ENCODE peak calls at places on chromosomes 7 and 10, in four cellular contexts. X, W, L and T are unnamed samples.

GRCh38 chr7:47461161-47461560 is 120.8 kb downstream of the TNS3 start:
- DNase-seq in X (peak), W (no peak), L (no peak), T (peak)

GRCh38 chr7:103824251-103824650 is 165.2 kb downstream of the RELN start:
- DNase-seq in X (no peak), W (no peak), L (no peak), T (no peak)

GRCh38 chr7:51477819-51478218 is 161.2 kb upstream of the COBL start:
- DNase-seq in X (no peak), W (no peak), L (no peak), T (no peak)

GRCh38 chr7:108454317-108454673 is 1.9 kb downstream of the NRCAM start:
- DNase-seq in X (no peak), W (no peak), L (no peak), T (no peak)

GRCh38 chr7:101232141-101232821 is 5.3 kb downstream of the CLDN15 start:
- DNase-seq in X (no peak), W (no peak), L (no peak), T (no peak)

GRCh38 chr10:133258066-133258817 is 18.4 kb downstream of the ADAM8 start:
- DNase-seq in X (no peak), W (no peak), L (peak), T (no peak)

GRCh38 chr10:112907893-112908292 is 42.2 kb upstream of the TCF7L2 start:
- DNase-seq in X (no peak), W (no peak), L (no peak), T (no peak)

GRCh38 chr7:151623766-151624165 is 104.1 kb upstream of the RHEB start:
- DNase-seq in X (no peak), W (no peak), L (no peak), T (no peak)

GRCh38 chr7:6221340-6222319 is 50.8 kb downstream of the CYTH3 start:
- DNase-seq in X (no peak), W (no peak), L (peak), T (no peak)

GRCh38 chr7:101687081-101687480 is 58.0 kb upstream of the MYL10 start:
- DNase-seq in X (no peak), W (no peak), L (no peak), T (no peak)

GRCh38 chr10:22630229-22631174 is 83.9 kb downstream of the PIP4K2A start:
- DNase-seq in X (peak), W (no peak), L (peak), T (no peak)

GRCh38 chr7:128041203-128041602 is 10.0 kb upstream of the LRRC4 start:
- DNase-seq in X (peak), W (no peak), L (no peak), T (no peak)

GRCh38 chr10:19576576-19576975 is 239.7 kb upstream of the PLXDC2 start:
- DNase-seq in X (no peak), W (no peak), L (no peak), T (no peak)

GRCh38 chr10:554182-554848 is 135.2 kb downstream of the DIP2C start:
- DNase-seq in X (no peak), W (no peak), L (no peak), T (no peak)

GRCh38 chr7:74364061-74364460 is 74.9 kb downstream of the CLIP2 start:
- DNase-seq in X (no peak), W (no peak), L (no peak), T (no peak)

GRCh38 chr10:5482016-5482415 is 17.4 kb downstream of the CALML5 start:
- DNase-seq in X (no peak), W (no peak), L (no peak), T (no peak)

GRCh38 chr10:72308320-72308987 is 34.7 kb downstream of the DDIT4 start:
- DNase-seq in X (peak), W (no peak), L (peak), T (peak)

GRCh38 chr10:110860576-110861241 is 11.0 kb upstream of the PDCD4 start:
- DNase-seq in X (no peak), W (no peak), L (peak), T (no peak)